ENCODE peak calls at places on chromosome 3, in five cellular contexts. H is brain microvascular endothelial cell; X is activated CD8-positive, alpha-beta memory T cell treated with anti-CD3 and anti-CD28 coated beads, Interleukin-2, amount 50 U/mL, for 48 hours; U is islet precursor cell; Q is activated naive CD4-positive, alpha-beta T cell. S is an unnamed sample.

GRCh38 chr3:177290633-177291032 is 93.4 kb upstream of the TBL1XR1 start:
- DNase-seq in H (no peak), U (no peak), X (no peak), Q (no peak), S (no peak)

GRCh38 chr3:155292133-155292532 is 1.4 kb downstream of the STRIT1 start:
- DNase-seq in U (no peak), X (no peak), H (no peak), Q (no peak), S (no peak)

GRCh38 chr3:141878812-141879211 is 2.4 kb downstream of the ATP1B3 start:
- DNase-seq in X (no peak), Q (no peak), H (no peak), U (no peak), S (no peak)

GRCh38 chr3:52012699-52013098 is 17.0 kb upstream of the RPL29 start:
- DNase-seq in H (no peak), U (no peak), Q (no peak), X (no peak), S (no peak)

GRCh38 chr3:39978293-39978692 is 168.9 kb downstream of the MYRIP start:
- DNase-seq in H (no peak), U (no peak), Q (no peak), X (no peak), S (no peak)

GRCh38 chr3:147651107-147651506 is 241.9 kb downstream of the ZIC1 start:
- DNase-seq in H (peak), U (peak), Q (no peak), X (no peak), S (no peak)

GRCh38 chr3:12198301-12198700 is 39.6 kb upstream of the TIMP4 start:
- DNase-seq in Q (no peak), X (no peak), H (peak), U (no peak), S (peak)

GRCh38 chr3:178849220-178849910 is 222.2 kb downstream of the ZMAT3 start:
- DNase-seq in H (no peak), Q (no peak), X (no peak), U (no peak), S (peak)

GRCh38 chr3:37661615-37662306 is 199.9 kb upstream of the CTDSPL start:
- DNase-seq in X (no peak), H (no peak), Q (no peak), U (peak), S (no peak)

GRCh38 chr3:43473737-43474136 is 148.1 kb downstream of the ANO10 start:
- DNase-seq in X (no peak), U (no peak), Q (no peak), H (no peak), S (no peak)

GRCh38 chr3:127405791-127406190 is 117.9 kb upstream of the PRR20G start:
- DNase-seq in Q (no peak), H (no peak), U (no peak), X (no peak), S (no peak)

GRCh38 chr3:192901435-192901834 is 16.2 kb downstream of the MB21D2 start:
- DNase-seq in H (peak), Q (no peak), U (no peak), X (no peak), S (peak)

GRCh38 chr3:23343509-23343908 is 140.4 kb downstream of the UBE2E2 start:
- DNase-seq in U (no peak), H (no peak), Q (no peak), X (no peak), S (no peak)

GRCh38 chr3:38029400-38030125 is at the start of gene PLCD1:
- DNase-seq in Q (no peak), X (no peak), H (no peak), U (peak), S (no peak)

GRCh38 chr3:171388537-171388936 is 71.7 kb downstream of the TNIK start:
- DNase-seq in X (no peak), U (no peak), H (no peak), Q (no peak), S (no peak)

GRCh38 chr3:69531975-69532827 is 146.3 kb upstream of the FRMD4B start:
- DNase-seq in Q (no peak), H (no peak), U (no peak), X (no peak), S (no peak)

GRCh38 chr3:71621802-71622537 is 38.4 kb upstream of the FOXP1 start:
- DNase-seq in U (no peak), X (no peak), H (no peak), Q (no peak), S (no peak)